ENCODE peak calls at places on chromosomes 5 and 9, in seven cellular contexts. O is WTC11; J is midbrain; C is dermis microvascular lymphatic vessel endothelial cell; P is foreskin melanocyte; A is CD4-positive, alpha-beta T cell; H is NCI-H1436. S is an unnamed sample.

GRCh38 chr5:12845549-12846159 is 941.4 kb upstream of the CTNND2 start:
- DNase-seq in O (peak), J (no peak), P (no peak), C (no peak), A (no peak), H (no peak), S (no peak)

GRCh38 chr5:54514269-54514668 is 3.3 kb upstream of the SNX18 start:
- DNase-seq in J (no peak), P (no peak), C (no peak), H (no peak), O (no peak), A (no peak), S (no peak)

GRCh38 chr9:81535542-81536241 is 153.7 kb downstream of the TLE1 start:
- DNase-seq in J (no peak), O (no peak), A (no peak), H (no peak), P (no peak), C (no peak), S (peak)

GRCh38 chr9:37329576-37329975 is 92.9 kb upstream of the GRHPR start:
- DNase-seq in C (peak), A (no peak), H (no peak), O (no peak), J (peak), P (peak), S (peak)

GRCh38 chr9:104851521-104851920 is 76.4 kb downstream of the ABCA1 start:
- DNase-seq in J (no peak), A (no peak), O (no peak), H (no peak), P (no peak), C (no peak), S (no peak)

GRCh38 chr5:51484326-51484725 is 101.1 kb downstream of the ISL1 start:
- DNase-seq in H (no peak), P (no peak), J (no peak), O (no peak), A (no peak), C (no peak), S (peak)

GRCh38 chr9:34197756-34198711 is 19.2 kb downstream of the UBAP1 start:
- DNase-seq in P (no peak), A (no peak), H (no peak), O (peak), J (no peak), C (no peak), S (no peak)

GRCh38 chr5:135242496-135243193 is 156.4 kb downstream of the MACROH2A1 start:
- DNase-seq in J (peak), C (no peak), H (no peak), O (no peak), A (no peak), P (no peak), S (no peak)

GRCh38 chr5:135740475-135740874 is 94.0 kb upstream of the SLC25A48 start:
- DNase-seq in P (no peak), H (no peak), J (no peak), C (no peak), A (no peak), O (no peak), S (no peak)

GRCh38 chr9:130996205-130996604 is 12.8 kb upstream of the LAMC3 start:
- DNase-seq in J (no peak), C (no peak), P (no peak), A (no peak), H (no peak), O (no peak), S (no peak)

GRCh38 chr9:5610491-5610890 is 18.4 kb upstream of the RIC1 start:
- DNase-seq in O (no peak), J (no peak), H (no peak), C (no peak), A (no peak), P (no peak), S (no peak)

GRCh38 chr9:92163276-92163675 is 48.1 kb upstream of the SPTLC1 start:
- DNase-seq in C (no peak), A (no peak), O (no peak), J (no peak), H (no peak), P (no peak), S (no peak)

GRCh38 chr9:133173056-133173455 is 9.3 kb upstream of the GBGT1 start:
- DNase-seq in H (no peak), O (no peak), P (no peak), A (no peak), C (no peak), J (no peak), S (no peak)

GRCh38 chr9:138071292-138071691 is 193.7 kb downstream of the CACNA1B start:
- DNase-seq in A (no peak), J (no peak), P (no peak), O (no peak), C (no peak), H (no peak), S (no peak)

S was measured in iris pigment epithelial cell.